ENCODE peak calls at places on chromosomes 7 and 10, in six cellular contexts. O is HCT116; G is CD8-positive, alpha-beta T cell; E is left lung; H is GM23338; T is neural progenitor cell. B is an unnamed sample.

GRCh38 chr10:122237326-122237725 is 33.8 kb upstream of the BTBD16 start:
- DNase-seq in O (no peak), G (no peak), E (no peak), H (no peak), T (no peak), B (no peak)

GRCh38 chr10:54130394-54130793 is 670.6 kb downstream of the PCDH15 start:
- DNase-seq in O (no peak), G (no peak), E (no peak), H (peak; percentile 6), T (no peak), B (no peak)

GRCh38 chr10:88110355-88110754 is 246.9 kb downstream of the PTEN start:
- DNase-seq in O (peak; percentile 59), G (no peak), E (no peak), H (no peak), T (no peak), B (no peak)

GRCh38 chr10:126315471-126316177 is 72.7 kb downstream of the ADAM12 start:
- DNase-seq in O (no peak), G (no peak), E (no peak), H (no peak), T (no peak), B (no peak)

GRCh38 chr7:149415391-149416068 is 45.3 kb downstream of the ZNF777 start:
- DNase-seq in O (no peak), G (no peak), E (no peak), H (no peak), T (peak; percentile 18), B (no peak)

GRCh38 chr7:86391813-86392212 is 251.9 kb upstream of the GRM3 start:
- DNase-seq in O (no peak), G (no peak), E (peak; percentile 24), H (no peak), T (no peak), B (no peak)

GRCh38 chr7:140059288-140060242 is 3.2 kb downstream of the PARP12 start:
- DNase-seq in O (peak; percentile 73), G (peak; percentile 16), E (no peak), H (no peak), T (no peak), B (peak; percentile 77)

GRCh38 chr7:120053390-120053961 is 219.5 kb upstream of the KCND2 start:
- DNase-seq in O (no peak), G (no peak), E (no peak), H (no peak), T (no peak), B (no peak)

GRCh38 chr7:3657201-3657600 is 356.1 kb downstream of the SDK1 start:
- DNase-seq in O (no peak), G (no peak), E (no peak), H (no peak), T (no peak), B (no peak)

GRCh38 chr10:58175990-58176910 is 91.4 kb downstream of the IPMK start:
- DNase-seq in O (no peak), G (no peak), E (no peak), H (peak; percentile 48), T (peak; percentile 45), B (no peak)

GRCh38 chr7:2307690-2308107 is 6.5 kb downstream of the SNX8 start:
- DNase-seq in O (no peak), G (no peak), E (peak; percentile 25), H (no peak), T (no peak), B (no peak)
- H3K4me3 ChIP-seq in O (no peak overlapping the region), G (no peak overlapping the region), E (no peak overlapping the region), H (no peak overlapping the region), T (no peak overlapping the region), B (no peak overlapping the region)

GRCh38 chr10:124559372-124560132 is 97.9 kb downstream of the LHPP start:
- DNase-seq in O (no peak), G (no peak), E (peak; percentile 44), H (no peak), T (no peak), B (no peak)
- H3K27ac ChIP-seq in O (no peak overlapping the region), G (no peak overlapping the region), E (peak overlapping the region; percentile 44), H (no peak overlapping the region), T (no peak overlapping the region), B (peak overlapping the region; percentile 81)

GRCh38 chr7:129279757-129280156 is 54.9 kb downstream of the AHCYL2 start:
- DNase-seq in O (no peak), G (no peak), E (no peak), H (peak; percentile 47), T (no peak), B (no peak)
- TF ChIP-seq CTCF in O (no peak), G (no peak), E (no peak), H (no peak), T (no peak), B (no peak)

GRCh38 chr7:92403760-92404074 is 43.6 kb upstream of the GATAD1 start:
- DNase-seq in O (no peak), G (no peak), E (no peak), H (no peak), T (no peak), B (no peak)
- H3K4me3 ChIP-seq in O (no peak overlapping the region), G (no peak overlapping the region), E (no peak overlapping the region), H (no peak overlapping the region), T (no peak overlapping the region), B (no peak overlapping the region)

DNA sequence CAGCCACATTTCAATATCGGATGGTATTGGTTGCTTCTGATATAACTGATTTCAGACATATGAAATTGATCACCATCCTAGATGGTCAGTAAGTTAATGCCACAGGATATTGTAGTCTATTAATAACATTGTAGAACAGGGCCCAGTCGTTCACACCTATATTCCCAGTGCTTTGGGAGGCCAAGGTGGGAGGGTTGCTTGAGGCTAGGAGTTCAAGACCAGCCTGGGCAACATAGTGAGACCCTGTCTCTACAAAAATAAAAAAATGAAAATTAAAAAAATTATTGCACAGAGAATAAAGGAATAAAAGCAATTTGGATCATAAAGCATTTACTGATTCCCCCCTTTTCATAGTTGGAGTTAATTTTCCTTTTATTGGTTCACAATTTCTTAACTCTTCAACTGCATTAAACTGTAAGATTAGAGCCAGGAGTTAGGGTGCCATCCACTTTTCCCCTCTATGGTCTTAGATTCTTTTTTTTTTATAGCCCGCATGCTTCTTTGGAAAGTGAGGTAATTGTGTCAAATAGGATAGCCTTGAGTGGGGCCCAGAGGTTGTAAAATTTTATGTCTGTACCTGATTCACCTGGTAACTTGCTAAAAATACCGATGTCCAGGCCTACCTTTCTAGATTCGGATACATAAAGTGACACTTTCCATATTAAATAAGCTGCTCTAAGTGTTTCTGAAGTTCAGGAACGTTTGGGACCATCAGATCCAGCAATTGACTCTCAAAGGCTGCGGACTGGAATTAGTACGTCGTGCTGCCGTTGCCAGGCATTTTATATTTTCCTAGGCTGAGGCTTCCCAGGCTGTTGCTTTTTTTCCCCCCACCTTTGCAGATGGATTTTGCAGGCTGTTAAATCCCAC is 24.7 kb downstream of the ADK start:
- DNase-seq in O (no peak), G (no peak), E (no peak), H (no peak), T (no peak), B (no peak)
- H3K27ac ChIP-seq in O (peak overlapping the region; percentile 78), G (peak overlapping the region; percentile 85), E (peak overlapping the region; percentile 88), H (peak overlapping the region; percentile 21), T (peak overlapping the region; percentile 85), B (peak overlapping the region; percentile 86)

DNA sequence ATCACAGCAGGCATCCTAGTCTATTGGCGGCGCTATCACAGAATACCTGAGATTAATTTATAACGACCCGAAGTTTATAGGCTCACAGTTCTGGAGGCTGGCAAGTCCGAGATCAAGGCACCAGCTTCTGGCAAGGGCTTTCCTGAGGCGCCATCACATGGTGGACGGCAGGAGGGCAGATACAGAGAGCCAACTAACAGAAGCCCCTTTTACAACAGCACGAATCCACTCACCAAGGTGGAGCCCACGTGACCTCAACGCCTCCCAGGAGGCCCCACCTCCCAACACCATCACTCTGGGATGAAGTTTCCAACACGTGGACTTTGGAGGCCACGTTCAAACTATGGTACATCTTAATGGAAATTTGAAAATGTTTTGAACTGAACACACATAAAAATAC is 255.3 kb downstream of the ELFN1 start:
- DNase-seq in O (no peak), G (no peak), E (peak; percentile 15), H (peak; percentile 56), T (no peak), B (no peak)
- TF ChIP-seq CTCF in O (no peak), G (no peak), E (no peak), H (peak; percentile 36), T (peak; percentile 19), B (no peak)

GRCh38 chr10:22599048-22599561 is 115.3 kb downstream of the PIP4K2A start:
- DNase-seq in O (no peak), G (no peak), E (no peak), H (no peak), T (no peak), B (no peak)
- H3K4me3 ChIP-seq in O (peak overlapping the region; percentile 19), G (no peak overlapping the region), E (no peak overlapping the region), H (no peak overlapping the region), T (no peak overlapping the region), B (no peak overlapping the region)

B was measured in coronary artery.